ENCODE peak calls at places on chromosome 22, in eight cellular contexts. One of them, this sample, is unnamed.

GRCh38 chr22:48644108-48644507 is 1183.6 kb downstream of the BRD1 start:
- DNase-seq in A549: no peak
- DNase-seq in choroid plexus epithelial cell: no peak
- DNase-seq in fibroblast of the aortic adventitia: no peak
- DNase-seq in lung: no peak
- DNase-seq in tibial nerve: no peak
- DNase-seq in left lung: no peak
- DNase-seq in GM12865: no peak
- DNase-seq in this sample: no peak

GRCh38 chr22:39311592-39312400 is 7.6 kb downstream of the RPL3 start:
- DNase-seq in left lung: no peak
- DNase-seq in tibial nerve: no peak
- DNase-seq in A549: no peak
- DNase-seq in lung: no peak
- DNase-seq in GM12865: peak
- DNase-seq in choroid plexus epithelial cell: no peak
- DNase-seq in fibroblast of the aortic adventitia: no peak
- DNase-seq in this sample: no peak

GRCh38 chr22:49197500-49197899 is 630.2 kb downstream of the BRD1 start:
- DNase-seq in lung: no peak
- DNase-seq in A549: no peak
- DNase-seq in left lung: peak
- DNase-seq in tibial nerve: no peak
- DNase-seq in GM12865: no peak
- DNase-seq in fibroblast of the aortic adventitia: no peak
- DNase-seq in choroid plexus epithelial cell: no peak
- DNase-seq in this sample: no peak

GRCh38 chr22:20918663-20919220 is 1.5 kb downstream of the CRKL start:
- DNase-seq in choroid plexus epithelial cell: no peak
- DNase-seq in GM12865: no peak
- DNase-seq in left lung: no peak
- DNase-seq in A549: peak
- DNase-seq in tibial nerve: no peak
- DNase-seq in lung: no peak
- DNase-seq in fibroblast of the aortic adventitia: no peak
- DNase-seq in this sample: no peak

GRCh38 chr22:49969751-49970527 is 9.4 kb downstream of the PIM3 start:
- DNase-seq in tibial nerve: no peak
- DNase-seq in lung: no peak
- DNase-seq in left lung: no peak
- DNase-seq in A549: no peak
- DNase-seq in GM12865: no peak
- DNase-seq in fibroblast of the aortic adventitia: no peak
- DNase-seq in choroid plexus epithelial cell: no peak
- DNase-seq in this sample: no peak

GRCh38 chr22:20211997-20212753 is 55.9 kb downstream of the RTN4R start:
- DNase-seq in A549: no peak
- DNase-seq in GM12865: no peak
- DNase-seq in tibial nerve: peak
- DNase-seq in left lung: peak
- DNase-seq in fibroblast of the aortic adventitia: no peak
- DNase-seq in choroid plexus epithelial cell: peak
- DNase-seq in lung: peak
- DNase-seq in this sample: no peak

GRCh38 chr22:25722223-25723015 is 19.6 kb upstream of the MYO18B start:
- DNase-seq in tibial nerve: no peak
- DNase-seq in lung: no peak
- DNase-seq in choroid plexus epithelial cell: no peak
- DNase-seq in A549: no peak
- DNase-seq in GM12865: no peak
- DNase-seq in fibroblast of the aortic adventitia: no peak
- DNase-seq in left lung: no peak
- DNase-seq in this sample: no peak

GRCh38 chr22:47257566-47257965 is 495.1 kb downstream of the TBC1D22A start:
- DNase-seq in left lung: no peak
- DNase-seq in lung: no peak
- DNase-seq in tibial nerve: no peak
- DNase-seq in GM12865: no peak
- DNase-seq in fibroblast of the aortic adventitia: no peak
- DNase-seq in choroid plexus epithelial cell: no peak
- DNase-seq in A549: no peak
- DNase-seq in this sample: no peak

GRCh38 chr22:26170795-26171194 is 1.5 kb downstream of the SEZ6L start:
- DNase-seq in choroid plexus epithelial cell: no peak
- DNase-seq in lung: no peak
- DNase-seq in left lung: no peak
- DNase-seq in A549: no peak
- DNase-seq in GM12865: no peak
- DNase-seq in tibial nerve: no peak
- DNase-seq in fibroblast of the aortic adventitia: no peak
- DNase-seq in this sample: no peak

GRCh38 chr22:48880749-48881148 is 946.9 kb downstream of the BRD1 start:
- DNase-seq in tibial nerve: no peak
- DNase-seq in choroid plexus epithelial cell: no peak
- DNase-seq in fibroblast of the aortic adventitia: no peak
- DNase-seq in GM12865: no peak
- DNase-seq in A549: no peak
- DNase-seq in left lung: peak
- DNase-seq in lung: no peak
- DNase-seq in this sample: no peak

GRCh38 chr22:21829523-21829922 is 37.9 kb downstream of the MAPK1 start:
- DNase-seq in GM12865: no peak
- DNase-seq in tibial nerve: no peak
- DNase-seq in left lung: no peak
- DNase-seq in fibroblast of the aortic adventitia: no peak
- DNase-seq in lung: no peak
- DNase-seq in choroid plexus epithelial cell: no peak
- DNase-seq in A549: no peak
- DNase-seq in this sample: no peak

GRCh38 chr22:44646668-44647067 is 55.3 kb upstream of the PRR5 start:
- DNase-seq in choroid plexus epithelial cell: no peak
- DNase-seq in left lung: no peak
- DNase-seq in A549: no peak
- DNase-seq in GM12865: no peak
- DNase-seq in fibroblast of the aortic adventitia: no peak
- DNase-seq in lung: no peak
- DNase-seq in tibial nerve: no peak
- DNase-seq in this sample: no peak

GRCh38 chr22:25051073-25051472 is 98.6 kb downstream of the KIAA1671 start:
- DNase-seq in fibroblast of the aortic adventitia: no peak
- DNase-seq in GM12865: peak
- DNase-seq in A549: no peak
- DNase-seq in choroid plexus epithelial cell: no peak
- DNase-seq in left lung: no peak
- DNase-seq in tibial nerve: no peak
- DNase-seq in lung: no peak
- DNase-seq in this sample: no peak

GRCh38 chr22:23511627-23512347 is 68.3 kb downstream of the IGLL1 start:
- DNase-seq in GM12865: no peak
- DNase-seq in choroid plexus epithelial cell: no peak
- DNase-seq in fibroblast of the aortic adventitia: no peak
- DNase-seq in tibial nerve: no peak
- DNase-seq in A549: no peak
- DNase-seq in lung: no peak
- DNase-seq in left lung: no peak
- DNase-seq in this sample: no peak

GRCh38 chr22:47298017-47298820 is 535.8 kb downstream of the TBC1D22A start:
- DNase-seq in tibial nerve: no peak
- DNase-seq in left lung: no peak
- DNase-seq in choroid plexus epithelial cell: peak
- DNase-seq in GM12865: no peak
- DNase-seq in fibroblast of the aortic adventitia: no peak
- DNase-seq in lung: no peak
- DNase-seq in A549: no peak
- DNase-seq in this sample: no peak

DNA sequence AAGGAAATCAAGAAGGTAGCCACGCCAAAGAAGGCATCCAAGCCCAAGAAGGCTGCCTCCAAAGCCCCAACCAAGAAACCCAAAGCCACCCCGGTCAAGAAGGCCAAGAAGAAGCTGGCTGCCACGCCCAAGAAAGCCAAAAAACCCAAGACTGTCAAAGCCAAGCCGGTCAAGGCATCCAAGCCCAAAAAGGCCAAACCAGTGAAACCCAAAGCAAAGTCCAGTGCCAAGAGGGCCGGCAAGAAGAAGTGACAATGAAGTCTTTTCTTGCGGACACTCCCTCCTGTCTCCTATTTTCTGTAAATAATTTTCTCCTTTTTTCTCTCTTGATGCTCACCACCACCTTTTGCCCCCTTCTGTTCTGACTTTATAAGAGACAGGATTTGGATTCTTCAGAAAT is 1.9 kb upstream of the GCAT start:
- DNase-seq in left lung: no peak
- DNase-seq in fibroblast of the aortic adventitia: no peak
- DNase-seq in tibial nerve: no peak
- DNase-seq in choroid plexus epithelial cell: no peak
- DNase-seq in A549: no peak
- DNase-seq in GM12865: no peak
- DNase-seq in lung: no peak
- DNase-seq in this sample: no peak
- H3K4me3 ChIP-seq in left lung: peak
- H3K4me3 ChIP-seq in fibroblast of the aortic adventitia: peak
- H3K4me3 ChIP-seq in tibial nerve: peak
- H3K4me3 ChIP-seq in choroid plexus epithelial cell: peak
- H3K4me3 ChIP-seq in A549: peak
- H3K4me3 ChIP-seq in GM12865: no peak
- H3K4me3 ChIP-seq in lung: no peak
- H3K4me3 ChIP-seq in this sample: peak

GRCh38 chr22:46081831-46082210 is 68.5 kb upstream of the PPARA start:
- DNase-seq in tibial nerve: peak
- DNase-seq in A549: no peak
- DNase-seq in lung: no peak
- DNase-seq in GM12865: no peak
- DNase-seq in left lung: no peak
- DNase-seq in choroid plexus epithelial cell: no peak
- DNase-seq in fibroblast of the aortic adventitia: peak
- DNase-seq in this sample: no peak
- H3K4me3 ChIP-seq in tibial nerve: peak
- H3K4me3 ChIP-seq in A549: peak
- H3K4me3 ChIP-seq in lung: peak
- H3K4me3 ChIP-seq in GM12865: no peak
- H3K4me3 ChIP-seq in left lung: peak
- H3K4me3 ChIP-seq in choroid plexus epithelial cell: no peak
- H3K4me3 ChIP-seq in fibroblast of the aortic adventitia: peak
- H3K4me3 ChIP-seq in this sample: peak

DNA sequence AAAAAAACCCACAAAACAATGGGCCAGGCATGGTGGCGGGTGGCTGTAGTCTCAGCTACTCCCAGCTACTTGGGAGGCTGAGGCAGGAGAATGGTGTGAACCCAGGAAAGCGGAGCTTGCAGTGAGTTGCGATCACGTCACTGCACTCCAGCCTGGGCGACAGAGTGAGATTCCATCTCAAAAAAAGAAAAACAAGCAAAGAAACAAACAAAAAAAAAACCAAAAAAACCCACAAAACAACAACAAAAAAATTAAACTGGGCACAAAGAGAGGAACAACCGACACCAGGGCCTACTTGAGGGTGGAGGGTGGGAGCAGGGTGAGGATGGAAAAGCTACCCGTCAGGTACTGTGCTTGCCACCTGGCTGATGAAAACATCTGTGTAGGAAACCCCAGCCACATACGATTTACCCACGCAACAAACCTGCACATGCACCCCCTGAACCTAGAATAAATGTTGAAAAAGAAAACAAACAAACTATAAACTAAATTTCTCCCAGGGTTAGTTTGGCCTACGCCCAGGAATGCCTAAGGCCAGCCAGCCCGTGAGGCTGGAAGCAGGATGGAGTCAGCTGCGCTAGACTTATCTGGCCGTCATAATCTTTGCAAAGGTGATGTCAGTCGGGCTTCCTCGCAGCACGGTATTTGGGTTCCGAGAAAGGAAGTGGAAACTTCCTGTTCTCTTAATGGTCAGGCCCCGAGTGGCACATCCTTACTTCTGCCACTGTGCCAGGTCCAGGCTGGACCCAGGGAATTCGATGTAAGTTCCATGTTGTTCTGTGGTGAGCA is 21.9 kb upstream of the CYB5R3 start:
- DNase-seq in fibroblast of the aortic adventitia: no peak
- DNase-seq in GM12865: peak
- DNase-seq in A549: no peak
- DNase-seq in tibial nerve: no peak
- DNase-seq in lung: no peak
- DNase-seq in choroid plexus epithelial cell: peak
- DNase-seq in left lung: no peak
- DNase-seq in this sample: no peak
- H3K4me3 ChIP-seq in fibroblast of the aortic adventitia: no peak
- H3K4me3 ChIP-seq in GM12865: no peak
- H3K4me3 ChIP-seq in A549: no peak
- H3K4me3 ChIP-seq in tibial nerve: no peak
- H3K4me3 ChIP-seq in lung: no peak
- H3K4me3 ChIP-seq in choroid plexus epithelial cell: no peak
- H3K4me3 ChIP-seq in left lung: no peak
- H3K4me3 ChIP-seq in this sample: no peak

GRCh38 chr22:35375031-35375430 is 5.9 kb upstream of the HMOX1 start:
- DNase-seq in GM12865: no peak
- DNase-seq in fibroblast of the aortic adventitia: peak
- DNase-seq in lung: no peak
- DNase-seq in left lung: no peak
- DNase-seq in tibial nerve: no peak
- DNase-seq in choroid plexus epithelial cell: no peak
- DNase-seq in A549: no peak
- DNase-seq in this sample: no peak
- H3K4me3 ChIP-seq in GM12865: no peak
- H3K4me3 ChIP-seq in fibroblast of the aortic adventitia: no peak
- H3K4me3 ChIP-seq in lung: no peak
- H3K4me3 ChIP-seq in left lung: no peak
- H3K4me3 ChIP-seq in tibial nerve: no peak
- H3K4me3 ChIP-seq in choroid plexus epithelial cell: no peak
- H3K4me3 ChIP-seq in A549: no peak
- H3K4me3 ChIP-seq in this sample: no peak